ENCODE peak calls at places on chromosomes 12 and 14, in four cellular contexts. J is GM10248, Y is endodermal cell, L is breast epithelium. D is an unnamed sample.

GRCh38 chr14:63045234-63045611 is at the start of gene KCNH5:
- DNase-seq in Y (peak; percentile 94), J (peak; percentile 25), L (no peak), D (no peak)

GRCh38 chr12:57127101-57127709 is 1.1 kb upstream of the LRP1 start:
- DNase-seq in L (peak; percentile 78), J (peak; percentile 48), Y (peak; percentile 96), D (peak; percentile 51)

GRCh38 chr14:63654346-63654745 is 12.7 kb upstream of the WDR89 start:
- DNase-seq in Y (no peak), L (no peak), J (no peak), D (no peak)

GRCh38 chr12:2341871-2342270 is 289.1 kb downstream of the CACNA1C start:
- DNase-seq in J (no peak), L (no peak), Y (no peak), D (no peak)

GRCh38 chr14:65945333-65945732 is 532.8 kb downstream of the FUT8 start:
- DNase-seq in Y (no peak), L (no peak), J (no peak), D (no peak)

GRCh38 chr12:77354766-77355362 is 289.5 kb upstream of the E2F7 start:
- DNase-seq in J (no peak), L (no peak), Y (no peak), D (no peak)

GRCh38 chr14:68292467-68293334 is 473.1 kb downstream of the RAD51B start:
- DNase-seq in J (no peak), Y (no peak), L (no peak), D (no peak)

GRCh38 chr12:24246921-24247320 is 297.5 kb upstream of the SOX5 start:
- DNase-seq in J (no peak), L (no peak), Y (no peak), D (no peak)

GRCh38 chr14:61385002-61385685 is 63.8 kb downstream of the PRKCH start:
- DNase-seq in Y (no peak), J (no peak), L (no peak), D (no peak)

GRCh38 chr12:307406-307805 is 44.8 kb upstream of the SLC6A13 start:
- DNase-seq in L (no peak), Y (no peak), J (no peak), D (no peak)

GRCh38 chr12:31324116-31324844 is 1.7 kb downstream of the SINHCAF start:
- DNase-seq in L (peak; percentile 84), Y (peak; percentile 92), J (peak; percentile 67), D (peak; percentile 80)

GRCh38 chr14:103885509-103885932 is 38.1 kb upstream of the PPP1R13B start:
- DNase-seq in L (no peak), J (no peak), Y (no peak), D (no peak)

GRCh38 chr12:105228494-105228893 is 7.5 kb downstream of the APPL2 start:
- DNase-seq in J (peak; percentile 31), Y (no peak), L (no peak), D (peak; percentile 32)

GRCh38 chr12:30794591-30795409 is 40.0 kb upstream of the CAPRIN2 start:
- DNase-seq in L (no peak), J (no peak), Y (no peak), D (no peak)

GRCh38 chr12:4251228-4251891 is 22.2 kb upstream of the CCND2 start:
- DNase-seq in L (no peak), J (no peak), Y (no peak), D (no peak)

GRCh38 chr14:24880689-24881088 is 169.3 kb downstream of the STXBP6 start:
- DNase-seq in J (no peak), Y (no peak), L (no peak), D (no peak)

GRCh38 chr12:442235-442884 is 17.4 kb upstream of the B4GALNT3 start:
- DNase-seq in J (peak; percentile 34), L (no peak), Y (peak; percentile 94), D (peak; percentile 39)

GRCh38 chr12:57782608-57783465 is at the start of gene TSFM:
- DNase-seq in J (peak; percentile 90), Y (peak; percentile 99), L (peak; percentile 93), D (peak; percentile 82)

GRCh38 chr14:75315143-75315542 is 36.5 kb downstream of the FOS start:
- DNase-seq in L (no peak), J (no peak), Y (no peak), D (no peak)

GRCh38 chr12:102016472-102016871 is 45.3 kb downstream of the WASHC3 start:
- DNase-seq in L (no peak), Y (no peak), J (no peak), D (no peak)

GRCh38 chr12:113092478-113093408 is 36.2 kb downstream of the DTX1 start:
- DNase-seq in L (no peak), Y (peak; percentile 97), J (peak; percentile 67), D (peak; percentile 83)

GRCh38 chr12:26735249-26735639 is 97.8 kb downstream of the ITPR2 start:
- DNase-seq in Y (no peak), L (no peak), J (no peak), D (no peak)

GRCh38 chr12:87801860-87802720 is 227.1 kb downstream of the C12orf50 start:
- DNase-seq in L (no peak), Y (no peak), J (no peak), D (no peak)

GRCh38 chr14:88895116-88895515 is 70.7 kb downstream of the TTC8 start:
- DNase-seq in Y (no peak), J (no peak), L (peak; percentile 31), D (no peak)

GRCh38 chr14:36553650-36554260 is 28.7 kb downstream of the NKX2-8 start:
- DNase-seq in L (no peak), Y (peak; percentile 54), J (peak; percentile 33), D (peak; percentile 31)

GRCh38 chr12:124466200-124467128 is 100.9 kb downstream of the NCOR2 start:
- DNase-seq in L (no peak), J (peak; percentile 88), Y (no peak), D (peak; percentile 90)

GRCh38 chr14:68824517-68825347 is 31.9 kb upstream of the ZFP36L1 start:
- DNase-seq in Y (peak; percentile 97), L (peak; percentile 38), J (peak; percentile 58), D (peak; percentile 60)

GRCh38 chr12:28149279-28149678 is 41.0 kb upstream of the CCDC91 start:
- DNase-seq in Y (no peak), L (no peak), J (no peak), D (no peak)

GRCh38 chr12:83574142-83574541 is 887.4 kb downstream of the TMTC2 start:
- DNase-seq in L (no peak), J (no peak), Y (no peak), D (no peak)

GRCh38 chr12:124646385-124647230 is 79.2 kb upstream of the NCOR2 start:
- DNase-seq in L (no peak), J (peak; percentile 61), Y (no peak), D (no peak)

GRCh38 chr12:112852810-112853209 is 54.0 kb upstream of the OAS1 start:
- DNase-seq in L (no peak), J (no peak), Y (no peak), D (no peak)

GRCh38 chr12:89950421-89950820 is 241.8 kb upstream of the ATP2B1 start:
- DNase-seq in Y (no peak), L (no peak), J (no peak), D (no peak)

GRCh38 chr12:89947437-89948265 is 239.0 kb upstream of the ATP2B1 start:
- DNase-seq in J (no peak), Y (peak; percentile 58), L (no peak), D (no peak)

GRCh38 chr12:89951050-89951693 is 242.5 kb upstream of the ATP2B1 start:
- DNase-seq in Y (no peak), J (no peak), L (no peak), D (no peak)

GRCh38 chr12:89948266-89949175 is 239.9 kb upstream of the ATP2B1 start:
- DNase-seq in J (no peak), Y (no peak), L (no peak), D (no peak)

DNA sequence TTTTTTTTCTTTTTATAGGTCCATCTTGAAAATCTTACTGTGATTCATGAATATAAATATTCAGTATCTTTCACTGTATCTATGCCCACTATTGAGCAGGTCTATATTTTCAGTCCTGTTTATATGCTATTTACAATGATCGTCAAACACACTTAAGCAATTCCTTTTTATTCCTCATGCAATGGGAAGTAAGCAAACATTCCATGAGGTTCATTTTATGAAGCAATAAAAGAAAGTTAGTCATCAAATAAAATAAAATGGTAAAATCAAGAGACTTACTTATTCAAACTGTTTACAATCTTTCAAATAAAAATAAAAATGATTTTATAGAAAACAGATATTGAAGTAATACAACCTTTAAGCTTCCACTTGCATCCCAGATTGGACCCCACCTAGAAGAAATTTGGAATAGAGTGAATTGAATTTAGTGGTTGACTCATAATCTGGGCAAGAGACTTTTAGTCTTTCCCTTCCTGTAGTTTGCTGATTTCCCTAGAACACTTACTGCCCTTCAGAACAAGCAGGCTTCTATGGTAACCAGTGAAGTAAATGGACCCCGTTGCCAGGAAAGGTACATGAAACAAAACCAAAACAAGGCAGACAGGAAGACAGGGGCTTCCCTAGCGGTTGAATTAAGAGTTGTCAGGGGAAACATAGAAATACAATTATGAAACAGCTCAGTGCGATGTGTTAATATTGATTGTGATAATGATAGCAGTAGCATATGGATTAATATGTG is 241.0 kb upstream of the ATP2B1 start:
- DNase-seq in Y (no peak), L (no peak), J (peak; percentile 58), D (peak; percentile 65)
- TF ChIP-seq CTCF in Y (peak; percentile 39), L (no peak), J (peak; percentile 29), D (peak; percentile 8)

GRCh38 chr12:41532072-41532471 is 344.0 kb downstream of the PDZRN4 start:
- DNase-seq in Y (no peak), L (no peak), J (no peak), D (no peak)
- TF ChIP-seq CTCF in Y (no peak), L (no peak), J (no peak), D (no peak)

GRCh38 chr14:93135399-93135798 is 19.7 kb upstream of the ITPK1 start:
- DNase-seq in Y (no peak), L (peak; percentile 24), J (no peak), D (no peak)

GRCh38 chr14:93136009-93136408 is 20.3 kb upstream of the ITPK1 start:
- DNase-seq in L (no peak), J (no peak), Y (no peak), D (no peak)

GRCh38 chr14:93133476-93133875 is 17.8 kb upstream of the ITPK1 start:
- DNase-seq in L (no peak), Y (no peak), J (no peak), D (no peak)

GRCh38 chr14:93142854-93143652 is 27.3 kb upstream of the ITPK1 start:
- DNase-seq in J (no peak), L (no peak), Y (no peak), D (no peak)

GRCh38 chr14:93137864-93138263 is 22.1 kb upstream of the ITPK1 start:
- DNase-seq in J (no peak), Y (peak; percentile 52), L (no peak), D (no peak)
- TF ChIP-seq CTCF in J (no peak), Y (peak; percentile 38), L (no peak), D (no peak)

DNA sequence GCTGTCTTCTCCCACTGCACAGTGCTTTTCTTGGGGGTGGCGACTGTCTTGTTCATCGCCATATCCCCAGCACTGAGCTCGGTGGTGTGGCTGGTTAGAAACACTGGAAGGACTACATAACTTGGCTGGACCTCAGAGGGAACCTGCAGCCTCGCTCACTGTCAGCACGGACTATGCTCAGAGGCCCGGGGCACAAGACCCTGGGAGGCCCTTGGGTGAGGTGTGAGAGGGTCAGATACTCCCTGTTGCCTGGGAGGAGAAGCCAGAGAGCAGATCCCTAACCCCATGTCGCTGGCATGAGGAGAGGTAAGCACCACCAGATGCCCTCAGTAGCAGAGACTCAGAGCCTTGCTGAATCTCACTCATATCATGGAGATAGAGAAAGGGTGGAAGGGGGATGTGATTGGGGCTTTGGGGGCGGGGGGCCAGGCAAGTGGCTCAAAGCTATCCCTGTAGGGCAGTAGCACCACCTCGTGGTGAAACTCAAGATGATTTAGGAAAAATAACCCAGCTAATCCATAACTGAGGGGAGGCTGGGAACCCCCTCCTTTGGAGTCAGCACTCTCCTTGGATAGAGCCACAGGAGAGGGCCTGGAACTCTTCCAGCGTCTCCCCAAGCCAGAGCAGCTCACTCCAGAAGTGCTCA is 18.7 kb upstream of the HDAC7 start:
- DNase-seq in Y (peak; percentile 86), L (no peak), J (no peak), D (peak; percentile 56)
- TF ChIP-seq CTCF in Y (peak; percentile 79), L (no peak), J (peak; percentile 47), D (peak; percentile 31)

D was measured in GM20000.